ENCODE peak calls at places on chromosomes 6 and 20, in nine cellular contexts. One of them, this sample, is unnamed.

GRCh38 chr6:56749632-56750151 is 107.0 kb upstream of the DST start:
- DNase-seq in tibial nerve: no peak
- DNase-seq in Calu3: no peak
- DNase-seq in HCT116: peak
- DNase-seq in adrenal gland: no peak
- DNase-seq in nephron progenitor cell: no peak
- DNase-seq in mammary epithelial cell: peak
- DNase-seq in endothelial cell of umbilical vein: peak
- DNase-seq in BJ: peak
- DNase-seq in this sample: no peak

GRCh38 chr6:90650041-90650948 is 63.4 kb upstream of the MAP3K7 start:
- DNase-seq in BJ: no peak
- DNase-seq in tibial nerve: no peak
- DNase-seq in HCT116: no peak
- DNase-seq in Calu3: no peak
- DNase-seq in endothelial cell of umbilical vein: no peak
- DNase-seq in nephron progenitor cell: peak
- DNase-seq in adrenal gland: no peak
- DNase-seq in mammary epithelial cell: no peak
- DNase-seq in this sample: no peak

GRCh38 chr6:5459346-5459745 is 198.0 kb downstream of the FARS2 start:
- DNase-seq in adrenal gland: no peak
- DNase-seq in mammary epithelial cell: peak
- DNase-seq in BJ: no peak
- DNase-seq in endothelial cell of umbilical vein: no peak
- DNase-seq in tibial nerve: no peak
- DNase-seq in Calu3: peak
- DNase-seq in HCT116: no peak
- DNase-seq in nephron progenitor cell: no peak
- DNase-seq in this sample: no peak

GRCh38 chr6:163694988-163695942 is 280.7 kb downstream of the QKI start:
- DNase-seq in adrenal gland: no peak
- DNase-seq in tibial nerve: no peak
- DNase-seq in endothelial cell of umbilical vein: no peak
- DNase-seq in BJ: no peak
- DNase-seq in nephron progenitor cell: no peak
- DNase-seq in Calu3: no peak
- DNase-seq in mammary epithelial cell: no peak
- DNase-seq in HCT116: no peak
- DNase-seq in this sample: no peak

GRCh38 chr6:169225131-169225576 is 28.5 kb downstream of the THBS2 start:
- DNase-seq in Calu3: no peak
- DNase-seq in mammary epithelial cell: no peak
- DNase-seq in nephron progenitor cell: no peak
- DNase-seq in endothelial cell of umbilical vein: no peak
- DNase-seq in BJ: no peak
- DNase-seq in HCT116: no peak
- DNase-seq in tibial nerve: no peak
- DNase-seq in adrenal gland: no peak
- DNase-seq in this sample: no peak

GRCh38 chr6:31025595-31025994 is 15.3 kb downstream of the MUC22 start:
- DNase-seq in HCT116: no peak
- DNase-seq in endothelial cell of umbilical vein: no peak
- DNase-seq in Calu3: no peak
- DNase-seq in nephron progenitor cell: no peak
- DNase-seq in adrenal gland: no peak
- DNase-seq in BJ: no peak
- DNase-seq in mammary epithelial cell: no peak
- DNase-seq in tibial nerve: no peak
- DNase-seq in this sample: no peak

GRCh38 chr6:26224940-26225847 is 138.0 kb downstream of the HFE start:
- DNase-seq in Calu3: no peak
- DNase-seq in endothelial cell of umbilical vein: peak
- DNase-seq in BJ: peak
- DNase-seq in HCT116: no peak
- DNase-seq in tibial nerve: no peak
- DNase-seq in adrenal gland: peak
- DNase-seq in mammary epithelial cell: peak
- DNase-seq in nephron progenitor cell: peak
- DNase-seq in this sample: no peak

GRCh38 chr20:40646321-40647212 is 42.5 kb downstream of the MAFB start:
- DNase-seq in HCT116: no peak
- DNase-seq in tibial nerve: no peak
- DNase-seq in Calu3: no peak
- DNase-seq in nephron progenitor cell: no peak
- DNase-seq in BJ: no peak
- DNase-seq in mammary epithelial cell: no peak
- DNase-seq in endothelial cell of umbilical vein: peak
- DNase-seq in adrenal gland: no peak
- DNase-seq in this sample: no peak

GRCh38 chr6:87393026-87393622 is 14.6 kb upstream of the CFAP206 start:
- DNase-seq in BJ: peak
- DNase-seq in Calu3: peak
- DNase-seq in adrenal gland: peak
- DNase-seq in endothelial cell of umbilical vein: peak
- DNase-seq in nephron progenitor cell: peak
- DNase-seq in HCT116: peak
- DNase-seq in mammary epithelial cell: peak
- DNase-seq in tibial nerve: no peak
- DNase-seq in this sample: no peak

GRCh38 chr6:44056392-44057237 is 70.6 kb downstream of the MRPL14 start:
- DNase-seq in adrenal gland: peak
- DNase-seq in mammary epithelial cell: peak
- DNase-seq in HCT116: no peak
- DNase-seq in BJ: no peak
- DNase-seq in nephron progenitor cell: no peak
- DNase-seq in endothelial cell of umbilical vein: peak
- DNase-seq in Calu3: no peak
- DNase-seq in tibial nerve: no peak
- DNase-seq in this sample: no peak

GRCh38 chr6:28224131-28225055 is 682 bp upstream of the ZSCAN9 start:
- DNase-seq in tibial nerve: no peak
- DNase-seq in HCT116: no peak
- DNase-seq in adrenal gland: no peak
- DNase-seq in Calu3: no peak
- DNase-seq in nephron progenitor cell: no peak
- DNase-seq in mammary epithelial cell: no peak
- DNase-seq in endothelial cell of umbilical vein: no peak
- DNase-seq in BJ: no peak
- DNase-seq in this sample: no peak

GRCh38 chr6:36839819-36840379 is 655 bp upstream of the CPNE5 start:
- DNase-seq in adrenal gland: peak
- DNase-seq in BJ: no peak
- DNase-seq in mammary epithelial cell: no peak
- DNase-seq in endothelial cell of umbilical vein: no peak
- DNase-seq in nephron progenitor cell: peak
- DNase-seq in Calu3: peak
- DNase-seq in tibial nerve: no peak
- DNase-seq in HCT116: peak
- DNase-seq in this sample: peak

GRCh38 chr20:61185841-61186601 is 66.0 kb upstream of the CDH4 start:
- DNase-seq in nephron progenitor cell: no peak
- DNase-seq in Calu3: peak
- DNase-seq in BJ: peak
- DNase-seq in mammary epithelial cell: peak
- DNase-seq in adrenal gland: no peak
- DNase-seq in endothelial cell of umbilical vein: peak
- DNase-seq in tibial nerve: no peak
- DNase-seq in HCT116: no peak
- DNase-seq in this sample: no peak

GRCh38 chr6:36826520-36827227 is 12.6 kb downstream of the CPNE5 start:
- DNase-seq in endothelial cell of umbilical vein: no peak
- DNase-seq in BJ: no peak
- DNase-seq in tibial nerve: no peak
- DNase-seq in Calu3: no peak
- DNase-seq in nephron progenitor cell: no peak
- DNase-seq in HCT116: no peak
- DNase-seq in adrenal gland: no peak
- DNase-seq in mammary epithelial cell: no peak
- DNase-seq in this sample: no peak

GRCh38 chr6:53391170-53391569 is 42.4 kb upstream of the ELOVL5 start:
- DNase-seq in endothelial cell of umbilical vein: peak
- DNase-seq in Calu3: no peak
- DNase-seq in tibial nerve: no peak
- DNase-seq in HCT116: no peak
- DNase-seq in adrenal gland: no peak
- DNase-seq in mammary epithelial cell: no peak
- DNase-seq in BJ: no peak
- DNase-seq in nephron progenitor cell: no peak
- DNase-seq in this sample: no peak

GRCh38 chr6:111993342-111993741 is 60.6 kb upstream of the CCN6 start:
- DNase-seq in Calu3: no peak
- DNase-seq in endothelial cell of umbilical vein: no peak
- DNase-seq in mammary epithelial cell: no peak
- DNase-seq in adrenal gland: no peak
- DNase-seq in nephron progenitor cell: no peak
- DNase-seq in BJ: no peak
- DNase-seq in tibial nerve: no peak
- DNase-seq in HCT116: no peak
- DNase-seq in this sample: no peak

GRCh38 chr20:34791289-34792020 is 34.0 kb downstream of the NCOA6 start:
- DNase-seq in HCT116: no peak
- DNase-seq in endothelial cell of umbilical vein: peak
- DNase-seq in mammary epithelial cell: no peak
- DNase-seq in Calu3: no peak
- DNase-seq in adrenal gland: no peak
- DNase-seq in BJ: peak
- DNase-seq in tibial nerve: no peak
- DNase-seq in nephron progenitor cell: no peak
- DNase-seq in this sample: no peak

GRCh38 chr20:20130399-20130798 is 78.1 kb downstream of the CFAP61 start:
- DNase-seq in tibial nerve: no peak
- DNase-seq in BJ: no peak
- DNase-seq in nephron progenitor cell: no peak
- DNase-seq in endothelial cell of umbilical vein: peak
- DNase-seq in mammary epithelial cell: peak
- DNase-seq in adrenal gland: no peak
- DNase-seq in HCT116: peak
- DNase-seq in Calu3: no peak
- DNase-seq in this sample: no peak

GRCh38 chr6:14922306-14922705 is 323.6 kb upstream of the JARID2 start:
- DNase-seq in Calu3: no peak
- DNase-seq in nephron progenitor cell: no peak
- DNase-seq in BJ: no peak
- DNase-seq in mammary epithelial cell: no peak
- DNase-seq in endothelial cell of umbilical vein: no peak
- DNase-seq in adrenal gland: no peak
- DNase-seq in HCT116: no peak
- DNase-seq in tibial nerve: no peak
- DNase-seq in this sample: no peak

GRCh38 chr6:99334526-99335127 is 14.8 kb downstream of the FAXC start:
- DNase-seq in endothelial cell of umbilical vein: peak
- DNase-seq in nephron progenitor cell: no peak
- DNase-seq in tibial nerve: no peak
- DNase-seq in Calu3: peak
- DNase-seq in adrenal gland: peak
- DNase-seq in BJ: no peak
- DNase-seq in mammary epithelial cell: peak
- DNase-seq in HCT116: peak
- DNase-seq in this sample: no peak
- TF ChIP-seq CTCF in endothelial cell of umbilical vein: peak
- TF ChIP-seq CTCF in nephron progenitor cell: peak
- TF ChIP-seq CTCF in tibial nerve: no peak
- TF ChIP-seq CTCF in Calu3: peak
- TF ChIP-seq CTCF in adrenal gland: peak
- TF ChIP-seq CTCF in BJ: peak
- TF ChIP-seq CTCF in mammary epithelial cell: peak
- TF ChIP-seq CTCF in HCT116: peak
- TF ChIP-seq CTCF in this sample: no peak

GRCh38 chr20:46090095-46090388 is 280 bp upstream of the NCOA5 start:
- DNase-seq in adrenal gland: no peak
- DNase-seq in Calu3: no peak
- DNase-seq in nephron progenitor cell: no peak
- DNase-seq in tibial nerve: no peak
- DNase-seq in HCT116: no peak
- DNase-seq in endothelial cell of umbilical vein: no peak
- DNase-seq in BJ: no peak
- DNase-seq in mammary epithelial cell: no peak
- DNase-seq in this sample: no peak
- TF ChIP-seq CTCF in adrenal gland: no peak
- TF ChIP-seq CTCF in Calu3: no peak
- TF ChIP-seq CTCF in nephron progenitor cell: no peak
- TF ChIP-seq CTCF in tibial nerve: no peak
- TF ChIP-seq CTCF in HCT116: no peak
- TF ChIP-seq CTCF in endothelial cell of umbilical vein: no peak
- TF ChIP-seq CTCF in BJ: no peak
- TF ChIP-seq CTCF in mammary epithelial cell: no peak
- TF ChIP-seq CTCF in this sample: no peak

GRCh38 chr20:22763257-22763906 is 179.0 kb upstream of the FOXA2 start:
- DNase-seq in HCT116: peak
- DNase-seq in BJ: no peak
- DNase-seq in tibial nerve: no peak
- DNase-seq in nephron progenitor cell: no peak
- DNase-seq in mammary epithelial cell: peak
- DNase-seq in adrenal gland: no peak
- DNase-seq in Calu3: no peak
- DNase-seq in endothelial cell of umbilical vein: peak
- DNase-seq in this sample: no peak
- TF ChIP-seq CTCF in HCT116: no peak
- TF ChIP-seq CTCF in BJ: no peak
- TF ChIP-seq CTCF in tibial nerve: no peak
- TF ChIP-seq CTCF in nephron progenitor cell: no peak
- TF ChIP-seq CTCF in mammary epithelial cell: no peak
- TF ChIP-seq CTCF in adrenal gland: no peak
- TF ChIP-seq CTCF in Calu3: no peak
- TF ChIP-seq CTCF in endothelial cell of umbilical vein: no peak
- TF ChIP-seq CTCF in this sample: no peak

GRCh38 chr6:33983721-33984465 is 162.0 kb downstream of the GRM4 start:
- DNase-seq in mammary epithelial cell: no peak
- DNase-seq in endothelial cell of umbilical vein: no peak
- DNase-seq in BJ: no peak
- DNase-seq in tibial nerve: no peak
- DNase-seq in HCT116: no peak
- DNase-seq in adrenal gland: no peak
- DNase-seq in nephron progenitor cell: no peak
- DNase-seq in Calu3: no peak
- DNase-seq in this sample: no peak

GRCh38 chr6:33981421-33981820 is 164.5 kb downstream of the GRM4 start:
- DNase-seq in nephron progenitor cell: no peak
- DNase-seq in tibial nerve: no peak
- DNase-seq in mammary epithelial cell: no peak
- DNase-seq in HCT116: no peak
- DNase-seq in endothelial cell of umbilical vein: no peak
- DNase-seq in BJ: no peak
- DNase-seq in Calu3: no peak
- DNase-seq in adrenal gland: no peak
- DNase-seq in this sample: no peak

GRCh38 chr6:33981861-33982260 is 164.0 kb downstream of the GRM4 start:
- DNase-seq in nephron progenitor cell: no peak
- DNase-seq in endothelial cell of umbilical vein: no peak
- DNase-seq in Calu3: no peak
- DNase-seq in HCT116: no peak
- DNase-seq in mammary epithelial cell: no peak
- DNase-seq in BJ: no peak
- DNase-seq in tibial nerve: no peak
- DNase-seq in adrenal gland: no peak
- DNase-seq in this sample: no peak

GRCh38 chr6:33984466-33985332 is 161.2 kb downstream of the GRM4 start:
- DNase-seq in Calu3: no peak
- DNase-seq in mammary epithelial cell: no peak
- DNase-seq in endothelial cell of umbilical vein: no peak
- DNase-seq in nephron progenitor cell: no peak
- DNase-seq in tibial nerve: no peak
- DNase-seq in adrenal gland: no peak
- DNase-seq in HCT116: no peak
- DNase-seq in BJ: no peak
- DNase-seq in this sample: no peak

GRCh38 chr6:33983109-33983475 is 162.8 kb downstream of the GRM4 start:
- DNase-seq in BJ: no peak
- DNase-seq in Calu3: peak
- DNase-seq in adrenal gland: peak
- DNase-seq in mammary epithelial cell: no peak
- DNase-seq in tibial nerve: no peak
- DNase-seq in endothelial cell of umbilical vein: no peak
- DNase-seq in HCT116: peak
- DNase-seq in nephron progenitor cell: no peak
- DNase-seq in this sample: no peak
- TF ChIP-seq CTCF in BJ: no peak
- TF ChIP-seq CTCF in Calu3: no peak
- TF ChIP-seq CTCF in adrenal gland: no peak
- TF ChIP-seq CTCF in mammary epithelial cell: no peak
- TF ChIP-seq CTCF in tibial nerve: no peak
- TF ChIP-seq CTCF in endothelial cell of umbilical vein: no peak
- TF ChIP-seq CTCF in HCT116: peak
- TF ChIP-seq CTCF in nephron progenitor cell: no peak
- TF ChIP-seq CTCF in this sample: no peak

This sample was measured in activated B cell treated with CpG ODN at 0.5 μM for 24 hours.